ENCODE peak calls at places on chromosomes 3 and 15, in ten cellular contexts. A is endothelial cell; R is erythroblast; Z is dermis microvascular lymphatic vessel endothelial cell; D is Caco-2; V is CD8-positive, alpha-beta T cell; I is NCI-H1417; B is globus pallidus; M is nephron progenitor cell; C is stimulated activated CD4-positive, alpha-beta T cell treated with anti-CD3 and anti-CD28 coated beads, Interleukin-1b, Interleukin-23, amount 100 ng/mL, for 24 hours. O is an unnamed sample.

GRCh38 chr15:71396536-71397125 is 281.4 kb downstream of the THSD4 start:
- DNase-seq in A (no peak), R (no peak), Z (no peak), D (no peak), V (no peak), I (no peak), B (no peak), M (no peak), C (no peak), O (no peak)

GRCh38 chr3:168024537-168024941 is 71.2 kb downstream of the GOLIM4 start:
- DNase-seq in A (peak; percentile 23), R (no peak), Z (peak; percentile 92), D (no peak), V (no peak), I (peak; percentile 63), B (no peak), M (no peak), C (no peak), O (peak; percentile 88)

GRCh38 chr3:10469406-10470119 is 35.8 kb downstream of the ATP2B2 start:
- DNase-seq in A (no peak), R (no peak), Z (no peak), D (no peak), V (no peak), I (no peak), B (no peak), M (peak; percentile 31), C (no peak), O (no peak)

GRCh38 chr3:81406318-81406717 is 355.1 kb downstream of the GBE1 start:
- DNase-seq in A (no peak), R (no peak), Z (no peak), D (no peak), V (no peak), I (no peak), B (no peak), M (no peak), C (no peak), O (no peak)

GRCh38 chr3:11610044-11610671 is 33.6 kb downstream of the VGLL4 start:
- DNase-seq in A (no peak), R (peak; percentile 46), Z (no peak), D (peak; percentile 46), V (no peak), I (no peak), B (no peak), M (peak; percentile 42), C (no peak), O (no peak)

GRCh38 chr3:32401541-32402052 is 9.9 kb downstream of the CMTM7 start:
- DNase-seq in A (peak; percentile 87), R (peak; percentile 67), Z (peak; percentile 97), D (peak; percentile 44), V (peak; percentile 67), I (no peak), B (peak; percentile 69), M (peak; percentile 79), C (no peak), O (no peak)

GRCh38 chr3:155313916-155314315 is 20.4 kb upstream of the STRIT1 start:
- DNase-seq in A (no peak), R (no peak), Z (no peak), D (no peak), V (no peak), I (no peak), B (no peak), M (no peak), C (no peak), O (no peak)

GRCh38 chr3:73658227-73658626 is 33.5 kb upstream of the PDZRN3 start:
- DNase-seq in A (no peak), R (no peak), Z (no peak), D (no peak), V (no peak), I (no peak), B (no peak), M (no peak), C (no peak), O (no peak)

GRCh38 chr15:48590704-48591103 is 54.8 kb downstream of the FBN1 start:
- DNase-seq in A (no peak), R (peak; percentile 87), Z (peak; percentile 88), D (no peak), V (no peak), I (no peak), B (no peak), M (no peak), C (no peak), O (no peak)

GRCh38 chr15:65558336-65558735 is 28.1 kb downstream of the HACD3 start:
- DNase-seq in A (no peak), R (no peak), Z (no peak), D (no peak), V (no peak), I (no peak), B (no peak), M (no peak), C (no peak), O (peak; percentile 31)

GRCh38 chr3:168116279-168116678 is 20.6 kb upstream of the GOLIM4 start:
- DNase-seq in A (no peak), R (peak; percentile 97), Z (no peak), D (no peak), V (no peak), I (no peak), B (no peak), M (no peak), C (no peak), O (no peak)